ENCODE peak calls at places on chromosomes 11 and 22, in nine cellular contexts. M is upper lobe of left lung, H is stomach, X is esophagus squamous epithelium, R is right lobe of liver, K is A549, Q is tibial nerve, I is heart left ventricle, N is NB4. Z is an unnamed sample.

GRCh38 chr11:111641339-111642015 is 39.2 kb downstream of the SIK2 start:
- DNase-seq in M (no peak), H (no peak), X (no peak), R (no peak), K (no peak), Q (no peak), I (no peak), N (no peak), Z (no peak)

GRCh38 chr11:119594639-119595249 is 134.3 kb downstream of the NECTIN1 start:
- DNase-seq in M (no peak), H (no peak), X (no peak), R (no peak), K (no peak), Q (no peak), I (no peak), N (peak; percentile 66), Z (peak; percentile 30)

GRCh38 chr22:26564181-26564580 is 25.8 kb downstream of the TPST2 start:
- DNase-seq in M (no peak), H (no peak), X (no peak), R (no peak), K (no peak), Q (no peak), I (no peak), N (no peak), Z (no peak)

GRCh38 chr11:43923327-43924111 is 18.9 kb upstream of the C11orf96 start:
- DNase-seq in M (no peak), H (no peak), X (no peak), R (no peak), K (peak; percentile 22), Q (peak; percentile 69), I (peak; percentile 76), N (no peak), Z (peak; percentile 64)

GRCh38 chr11:14411818-14412217 is 52.8 kb upstream of the RRAS2 start:
- DNase-seq in M (no peak), H (no peak), X (no peak), R (no peak), K (no peak), Q (peak; percentile 49), I (no peak), N (peak; percentile 81), Z (no peak)

GRCh38 chr11:69884286-69884685 is 65.1 kb upstream of the FGF3 start:
- DNase-seq in M (no peak), H (no peak), X (no peak), R (no peak), K (no peak), Q (no peak), I (no peak), N (no peak), Z (no peak)

GRCh38 chr11:62853279-62853965 is 14.0 kb upstream of the WDR74 start:
- DNase-seq in M (no peak), H (no peak), X (no peak), R (no peak), K (no peak), Q (no peak), I (no peak), N (no peak), Z (no peak)

GRCh38 chr22:24994070-24994763 is 41.7 kb downstream of the KIAA1671 start:
- DNase-seq in M (no peak), H (peak; percentile 58), X (no peak), R (peak; percentile 70), K (peak; percentile 52), Q (no peak), I (no peak), N (no peak), Z (no peak)

GRCh38 chr11:35365961-35366360 is 53.4 kb downstream of the SLC1A2 start:
- DNase-seq in M (no peak), H (no peak), X (no peak), R (no peak), K (no peak), Q (no peak), I (no peak), N (no peak), Z (no peak)

GRCh38 chr11:8011981-8012444 is 24.9 kb downstream of the EIF3F start:
- DNase-seq in M (no peak), H (no peak), X (no peak), R (no peak), K (no peak), Q (no peak), I (no peak), N (no peak), Z (no peak)

GRCh38 chr11:114132944-114133394 is 73.5 kb downstream of the ZBTB16 start:
- DNase-seq in M (peak; percentile 36), H (no peak), X (no peak), R (no peak), K (no peak), Q (no peak), I (no peak), N (no peak), Z (peak; percentile 72)

GRCh38 chr22:37287550-37287951 is 5.2 kb downstream of the CYTH4 start:
- DNase-seq in M (no peak), H (no peak), X (no peak), R (no peak), K (no peak), Q (no peak), I (no peak), N (no peak), Z (no peak)

GRCh38 chr11:73344191-73344607 is 32.0 kb upstream of the RELT start:
- DNase-seq in M (no peak), H (no peak), X (no peak), R (no peak), K (no peak), Q (no peak), I (peak; percentile 69), N (no peak), Z (peak; percentile 41)

GRCh38 chr11:66851698-66852465 is 5.0 kb upstream of the LRFN4 start:
- DNase-seq in M (peak; percentile 76), H (no peak), X (no peak), R (peak; percentile 20), K (peak; percentile 43), Q (no peak), I (no peak), N (no peak), Z (no peak)

GRCh38 chr11:110525883-110526282 is 96.1 kb downstream of the FDX1 start:
- DNase-seq in M (no peak), H (no peak), X (no peak), R (no peak), K (no peak), Q (peak; percentile 77), I (no peak), N (no peak), Z (peak; percentile 70)

GRCh38 chr11:3126207-3126865 is 38.8 kb downstream of the OSBPL5 start:
- DNase-seq in M (peak; percentile 73), H (no peak), X (no peak), R (peak; percentile 35), K (no peak), Q (no peak), I (no peak), N (no peak), Z (peak; percentile 75)

GRCh38 chr11:5596611-5597201 is at the start of gene TRIM6:
- DNase-seq in M (no peak), H (peak; percentile 35), X (no peak), R (peak; percentile 41), K (peak; percentile 84), Q (peak; percentile 27), I (peak; percentile 55), N (peak; percentile 44), Z (peak; percentile 59)

GRCh38 chr11:117857734-117858369 is 18.6 kb downstream of the FXYD6 start:
- DNase-seq in M (no peak), H (no peak), X (no peak), R (no peak), K (no peak), Q (no peak), I (peak; percentile 22), N (no peak), Z (peak; percentile 42)

GRCh38 chr11:37613031-37613430 is 1015.0 kb upstream of the RAG2 start:
- DNase-seq in M (no peak), H (no peak), X (no peak), R (no peak), K (no peak), Q (no peak), I (no peak), N (peak; percentile 6), Z (no peak)

GRCh38 chr22:30245985-30246901 is at the start of gene LIF:
- DNase-seq in M (peak; percentile 89), H (no peak), X (no peak), R (no peak), K (no peak), Q (no peak), I (no peak), N (no peak), Z (no peak)

GRCh38 chr11:76123243-76123642 is 83.1 kb downstream of the WNT11 start:
- DNase-seq in M (no peak), H (no peak), X (no peak), R (no peak), K (no peak), Q (peak; percentile 20), I (no peak), N (no peak), Z (no peak)
- TF ChIP-seq POLR2A in M (no peak), H (no peak), X (no peak), R (no peak), K (no peak), Q (no peak), I (no peak), N (no peak), Z (no peak)

GRCh38 chr22:43053176-43053575 is 36.0 kb downstream of the TTLL1 start:
- DNase-seq in M (no peak), H (no peak), X (no peak), R (no peak), K (no peak), Q (no peak), I (no peak), N (peak; percentile 42), Z (no peak)
- TF ChIP-seq CTCF in M (no peak), H (peak; percentile 8), X (no peak), R (no peak), K (no peak), Q (no peak), I (no peak), N (peak; percentile 40), Z (no peak)

GRCh38 chr11:47766363-47767227 is 546 bp downstream of the FNBP4 start:
- DNase-seq in M (peak; percentile 91), H (peak; percentile 79), X (peak; percentile 26), R (peak; percentile 79), K (peak; percentile 68), Q (peak; percentile 71), I (peak; percentile 72), N (peak; percentile 68), Z (peak; percentile 65)
- TF ChIP-seq POLR2A in M (no peak), H (no peak), X (no peak), R (no peak), K (no peak), Q (peak; percentile 22), I (no peak), N (no peak), Z (peak; percentile 29)

GRCh38 chr22:39502109-39502788 is at the start of gene MIEF1:
- DNase-seq in M (peak; percentile 96), H (peak; percentile 99), X (peak; percentile 88), R (peak; percentile 99), K (peak; percentile 95), Q (peak; percentile 99), I (peak; percentile 98), N (peak; percentile 97), Z (peak; percentile 98)
- TF ChIP-seq CTCF in M (no peak), H (no peak), X (no peak), R (no peak), K (no peak), Q (no peak), I (no peak), N (no peak), Z (no peak)